ENCODE peak calls at places on chromosome 7, in four cellular contexts. One of them, this sample, is unnamed.

GRCh38 chr7:116434820-116435341 is 64.7 kb upstream of the CAV2 start:
- DNase-seq in A549: no peak
- DNase-seq in endothelial cell of umbilical vein: peak; percentile 39
- DNase-seq in K562: no peak
- DNase-seq in this sample: no peak

GRCh38 chr7:112481833-112482669 is 1.3 kb downstream of the LSMEM1 start:
- DNase-seq in A549: peak; percentile 77
- DNase-seq in endothelial cell of umbilical vein: peak; percentile 41
- DNase-seq in K562: peak; percentile 50
- DNase-seq in this sample: peak; percentile 36

GRCh38 chr7:93765475-93765874 is 125.1 kb downstream of the TFPI2 start:
- DNase-seq in A549: no peak
- DNase-seq in K562: no peak
- DNase-seq in endothelial cell of umbilical vein: no peak
- DNase-seq in this sample: no peak

GRCh38 chr7:47720141-47720906 is 138.4 kb upstream of the TNS3 start:
- DNase-seq in A549: no peak
- DNase-seq in K562: no peak
- DNase-seq in endothelial cell of umbilical vein: no peak
- DNase-seq in this sample: no peak

GRCh38 chr7:26784118-26784517 is 80.3 kb downstream of the SKAP2 start:
- DNase-seq in K562: no peak
- DNase-seq in endothelial cell of umbilical vein: no peak
- DNase-seq in A549: no peak
- DNase-seq in this sample: no peak

GRCh38 chr7:124460555-124460954 is 305.0 kb downstream of the GPR37 start:
- DNase-seq in A549: no peak
- DNase-seq in endothelial cell of umbilical vein: no peak
- DNase-seq in K562: no peak
- DNase-seq in this sample: no peak

GRCh38 chr7:19107392-19108147 is 9.9 kb downstream of the TWIST1 start:
- DNase-seq in K562: no peak
- DNase-seq in A549: no peak
- DNase-seq in endothelial cell of umbilical vein: peak; percentile 25
- DNase-seq in this sample: peak; percentile 56

GRCh38 chr7:5553298-5553877 is 129.8 kb upstream of the TNRC18 start:
- DNase-seq in A549: peak; percentile 73
- DNase-seq in K562: peak; percentile 64
- DNase-seq in endothelial cell of umbilical vein: no peak
- DNase-seq in this sample: no peak

GRCh38 chr7:107494315-107494751 is 24.5 kb downstream of the GPR22 start:
- DNase-seq in A549: peak; percentile 14
- DNase-seq in K562: no peak
- DNase-seq in endothelial cell of umbilical vein: no peak
- DNase-seq in this sample: no peak

GRCh38 chr7:92973964-92974363 is 137.6 kb upstream of the CDK6 start:
- DNase-seq in K562: no peak
- DNase-seq in endothelial cell of umbilical vein: no peak
- DNase-seq in A549: no peak
- DNase-seq in this sample: no peak

GRCh38 chr7:151514461-151515396 is 5.0 kb downstream of the RHEB start:
- DNase-seq in endothelial cell of umbilical vein: no peak
- DNase-seq in A549: no peak
- DNase-seq in K562: no peak
- DNase-seq in this sample: no peak

GRCh38 chr7:151518105-151518780 is 1.5 kb downstream of the RHEB start:
- DNase-seq in A549: peak; percentile 54
- DNase-seq in endothelial cell of umbilical vein: peak; percentile 54
- DNase-seq in K562: no peak
- DNase-seq in this sample: peak; percentile 77

GRCh38 chr7:151519765-151520418 is at the start of gene RHEB:
- DNase-seq in K562: peak; percentile 99
- DNase-seq in endothelial cell of umbilical vein: peak; percentile 99
- DNase-seq in A549: peak; percentile 99
- DNase-seq in this sample: peak; percentile 100

GRCh38 chr7:151518781-151519044 is 982 bp downstream of the RHEB start:
- DNase-seq in K562: no peak
- DNase-seq in endothelial cell of umbilical vein: peak; percentile 47
- DNase-seq in A549: no peak
- DNase-seq in this sample: no peak

GRCh38 chr7:151517601-151518104 is 2.0 kb downstream of the RHEB start:
- DNase-seq in A549: no peak
- DNase-seq in endothelial cell of umbilical vein: no peak
- DNase-seq in K562: no peak
- DNase-seq in this sample: peak; percentile 35
- TF ChIP-seq MYC in A549: no peak
- TF ChIP-seq MYC in endothelial cell of umbilical vein: no peak
- TF ChIP-seq MYC in K562: no peak
- TF ChIP-seq MYC in this sample: no peak

GRCh38 chr7:20238268-20238753 is 21.1 kb upstream of the MACC1 start:
- DNase-seq in endothelial cell of umbilical vein: no peak
- DNase-seq in A549: no peak
- DNase-seq in K562: no peak
- DNase-seq in this sample: no peak

GRCh38 chr7:20236790-20237189 is 19.6 kb upstream of the MACC1 start:
- DNase-seq in endothelial cell of umbilical vein: no peak
- DNase-seq in K562: no peak
- DNase-seq in A549: no peak
- DNase-seq in this sample: no peak

GRCh38 chr7:20236043-20236442 is 18.9 kb upstream of the MACC1 start:
- DNase-seq in K562: no peak
- DNase-seq in endothelial cell of umbilical vein: no peak
- DNase-seq in A549: no peak
- DNase-seq in this sample: no peak

GRCh38 chr7:20238754-20239324 is 21.7 kb upstream of the MACC1 start:
- DNase-seq in endothelial cell of umbilical vein: no peak
- DNase-seq in A549: no peak
- DNase-seq in K562: peak; percentile 66
- DNase-seq in this sample: no peak

GRCh38 chr7:20237464-20238267 is 20.5 kb upstream of the MACC1 start:
- DNase-seq in endothelial cell of umbilical vein: no peak
- DNase-seq in A549: no peak
- DNase-seq in K562: no peak
- DNase-seq in this sample: no peak
- TF ChIP-seq POLR2A in endothelial cell of umbilical vein: no peak
- TF ChIP-seq POLR2A in A549: no peak
- TF ChIP-seq POLR2A in K562: no peak
- TF ChIP-seq POLR2A in this sample: no peak

DNA sequence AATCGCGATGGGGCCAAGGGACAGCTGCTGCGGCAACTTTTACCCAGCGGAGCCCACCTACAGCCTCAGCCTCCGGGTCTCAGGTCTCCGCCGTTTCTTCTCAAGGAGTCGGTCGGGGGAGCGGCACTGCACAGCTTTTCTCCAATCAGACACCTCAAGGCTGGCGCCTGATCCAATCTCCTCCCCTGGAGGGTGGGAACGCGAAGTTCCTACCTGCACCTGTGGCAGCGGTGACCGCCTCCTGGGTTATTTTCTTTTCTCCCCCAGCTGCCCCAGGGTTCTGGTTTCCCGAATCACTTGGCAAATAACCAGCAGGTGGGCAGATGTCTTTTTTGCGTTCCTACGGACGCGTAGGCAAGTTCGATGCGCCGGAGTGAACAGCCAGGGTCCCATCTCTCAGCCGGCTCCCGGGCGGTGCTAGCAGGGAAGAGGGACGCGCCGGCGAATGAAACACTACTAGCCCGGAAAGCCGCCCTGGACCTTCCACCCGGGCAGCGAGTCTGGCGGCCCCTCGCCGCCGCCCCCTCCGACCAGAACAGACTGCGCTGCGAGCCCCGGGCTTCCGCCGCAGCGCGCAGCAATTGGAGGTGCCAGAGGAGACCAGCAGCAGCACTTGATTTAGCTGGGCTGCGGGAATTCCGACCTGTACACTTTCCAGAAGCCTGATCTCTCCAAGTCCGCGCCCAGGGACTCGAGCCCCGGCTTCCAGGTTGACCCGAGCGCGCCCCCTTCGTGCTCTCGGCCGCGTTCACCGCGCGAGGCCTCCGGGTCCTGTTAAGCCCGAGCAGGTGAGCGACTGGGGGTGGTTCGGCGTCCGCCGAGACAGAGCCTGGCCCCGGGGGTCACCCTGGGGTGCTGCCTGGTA is at the start of gene PRR15:
- DNase-seq in endothelial cell of umbilical vein: peak; percentile 56
- DNase-seq in K562: no peak
- DNase-seq in A549: peak; percentile 64
- DNase-seq in this sample: peak; percentile 57
- H3K4me3 ChIP-seq in endothelial cell of umbilical vein: peak within 1 kb of the TSS; percentile 56
- H3K4me3 ChIP-seq in K562: no peak within 1 kb of the TSS
- H3K4me3 ChIP-seq in A549: peak within 1 kb of the TSS; percentile 62
- H3K4me3 ChIP-seq in this sample: peak within 1 kb of the TSS; percentile 77

GRCh38 chr7:131527462-131527861 is 29.0 kb downstream of the PODXL start:
- DNase-seq in A549: no peak
- DNase-seq in K562: no peak
- DNase-seq in endothelial cell of umbilical vein: no peak
- DNase-seq in this sample: no peak

GRCh38 chr7:131524116-131524515 is 32.3 kb downstream of the PODXL start:
- DNase-seq in K562: no peak
- DNase-seq in A549: no peak
- DNase-seq in endothelial cell of umbilical vein: peak; percentile 86
- DNase-seq in this sample: no peak

GRCh38 chr7:131524699-131525098 is 31.7 kb downstream of the PODXL start:
- DNase-seq in A549: no peak
- DNase-seq in K562: no peak
- DNase-seq in endothelial cell of umbilical vein: no peak
- DNase-seq in this sample: no peak

GRCh38 chr7:131529179-131529578 is 27.2 kb downstream of the PODXL start:
- DNase-seq in A549: no peak
- DNase-seq in K562: no peak
- DNase-seq in endothelial cell of umbilical vein: peak; percentile 74
- DNase-seq in this sample: no peak

GRCh38 chr7:131525820-131526219 is 30.6 kb downstream of the PODXL start:
- DNase-seq in A549: peak; percentile 53
- DNase-seq in K562: no peak
- DNase-seq in endothelial cell of umbilical vein: peak; percentile 83
- DNase-seq in this sample: no peak
- TF ChIP-seq MYC in A549: no peak
- TF ChIP-seq MYC in K562: no peak
- TF ChIP-seq MYC in endothelial cell of umbilical vein: no peak
- TF ChIP-seq MYC in this sample: no peak

DNA sequence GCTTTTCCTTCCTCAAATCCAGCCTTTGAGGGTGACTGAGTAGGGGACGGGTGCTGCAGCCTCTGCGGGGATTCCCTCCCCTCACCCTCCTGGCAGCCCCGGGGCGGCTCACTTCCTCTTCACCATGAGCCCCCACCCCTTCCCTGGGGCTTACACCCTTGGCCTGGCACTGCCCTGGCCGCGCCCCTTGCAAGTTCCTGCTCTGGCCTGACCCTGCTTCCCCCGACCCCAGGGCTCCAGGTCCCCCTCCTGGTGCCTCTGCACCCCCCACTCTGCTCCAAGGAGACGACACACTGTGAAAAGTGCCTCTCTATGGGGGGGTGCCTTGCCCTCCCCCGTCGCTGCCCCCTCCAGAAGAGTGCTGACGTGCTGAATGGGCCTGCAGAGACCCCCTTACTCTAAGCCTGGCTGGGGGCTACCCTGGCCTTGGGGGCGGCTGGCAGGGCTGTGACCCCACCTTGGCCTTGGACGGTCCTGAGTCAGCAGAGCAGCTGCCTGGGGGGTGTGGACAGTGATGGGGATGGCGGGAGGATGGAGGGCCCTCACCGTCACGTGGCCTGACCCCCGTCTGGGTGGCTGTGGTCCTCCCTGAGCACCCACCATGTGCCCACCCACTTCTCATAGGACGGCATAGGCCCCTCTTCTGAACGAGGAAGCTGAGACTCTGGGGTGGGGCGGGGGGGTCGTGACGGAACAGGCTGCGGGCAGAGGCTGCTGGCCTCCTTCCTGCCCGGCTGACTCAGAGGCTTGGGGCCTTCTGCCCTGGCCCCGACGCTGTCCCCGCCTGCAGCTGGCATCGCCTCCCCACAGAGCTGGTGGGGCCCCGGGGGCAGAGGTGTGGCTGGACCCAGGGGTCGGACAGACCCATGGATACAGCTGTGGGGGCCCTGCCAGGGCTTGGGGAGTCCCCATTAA is 9.8 kb downstream of the LFNG start:
- DNase-seq in K562: no peak
- DNase-seq in A549: peak; percentile 60
- DNase-seq in endothelial cell of umbilical vein: peak; percentile 44
- DNase-seq in this sample: peak; percentile 96
- TF ChIP-seq POLR2A in K562: no peak
- TF ChIP-seq POLR2A in A549: no peak
- TF ChIP-seq POLR2A in endothelial cell of umbilical vein: no peak
- TF ChIP-seq POLR2A in this sample: no peak

GRCh38 chr7:2981103-2981480 is 62.6 kb downstream of the CARD11 start:
- DNase-seq in A549: no peak
- DNase-seq in endothelial cell of umbilical vein: no peak
- DNase-seq in K562: no peak
- DNase-seq in this sample: no peak

GRCh38 chr7:2979951-2980350 is 63.7 kb downstream of the CARD11 start:
- DNase-seq in K562: no peak
- DNase-seq in A549: no peak
- DNase-seq in endothelial cell of umbilical vein: no peak
- DNase-seq in this sample: no peak

GRCh38 chr7:2978403-2978802 is 65.3 kb downstream of the CARD11 start:
- DNase-seq in K562: no peak
- DNase-seq in A549: no peak
- DNase-seq in endothelial cell of umbilical vein: no peak
- DNase-seq in this sample: peak; percentile 36

GRCh38 chr7:2980406-2981102 is 63.1 kb downstream of the CARD11 start:
- DNase-seq in endothelial cell of umbilical vein: no peak
- DNase-seq in A549: no peak
- DNase-seq in K562: no peak
- DNase-seq in this sample: no peak

DNA sequence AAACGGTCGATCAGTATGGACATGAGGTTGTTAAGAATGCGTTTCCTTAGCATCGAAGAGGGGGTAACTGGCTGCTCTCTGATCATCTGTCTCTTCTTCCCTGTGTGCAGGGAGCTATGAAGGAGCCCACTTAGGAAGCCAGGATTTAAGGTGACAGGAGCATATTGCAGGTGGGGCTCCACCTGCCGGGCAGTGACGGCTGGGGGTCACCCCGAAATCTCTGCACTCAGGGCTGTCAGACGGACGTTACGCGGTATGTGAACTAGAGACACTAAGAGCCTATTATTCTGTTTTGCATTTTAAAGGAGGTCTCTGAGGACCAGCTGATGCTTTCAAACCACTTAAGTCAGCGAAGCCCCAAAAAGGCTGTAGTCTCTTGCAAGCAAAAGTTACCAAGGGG is 64.4 kb downstream of the CARD11 start:
- DNase-seq in K562: no peak
- DNase-seq in A549: no peak
- DNase-seq in endothelial cell of umbilical vein: no peak
- DNase-seq in this sample: no peak
- H3K4me3 ChIP-seq in K562: no peak overlapping the region
- H3K4me3 ChIP-seq in A549: no peak overlapping the region
- H3K4me3 ChIP-seq in endothelial cell of umbilical vein: no peak overlapping the region
- H3K4me3 ChIP-seq in this sample: no peak overlapping the region

DNA sequence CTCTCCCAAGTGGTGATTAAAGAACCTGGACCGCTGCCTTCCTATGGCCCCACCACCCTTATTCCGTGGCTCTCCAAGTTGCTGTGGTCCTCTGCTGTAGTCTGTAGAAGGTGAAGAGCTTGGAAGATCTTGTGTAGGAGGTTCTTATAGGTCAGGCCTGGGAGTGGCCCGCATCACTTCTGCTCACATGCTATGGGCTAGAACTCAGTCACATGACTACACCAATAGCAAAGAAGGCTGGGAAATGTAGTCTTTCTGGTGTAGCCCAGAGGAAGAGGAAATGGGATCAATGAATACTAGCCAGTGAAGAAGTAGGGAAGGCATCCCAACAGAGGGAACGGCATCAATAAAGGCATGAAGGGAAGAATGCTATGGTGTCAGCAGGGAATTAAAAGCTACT is 41.3 kb upstream of the AOAH start:
- DNase-seq in endothelial cell of umbilical vein: no peak
- DNase-seq in A549: peak; percentile 25
- DNase-seq in K562: peak; percentile 17
- DNase-seq in this sample: peak; percentile 83
- TF ChIP-seq MYC in endothelial cell of umbilical vein: no peak
- TF ChIP-seq MYC in A549: no peak
- TF ChIP-seq MYC in K562: no peak
- TF ChIP-seq MYC in this sample: no peak